ENCODE peak calls at places on chromosomes 3 and 15, in ten cellular contexts. M, W, S, A, G, R, E, I, K and V are unnamed samples.

GRCh38 chr3:162492446-162493081 is 996.0 kb downstream of the OTOL1 start:
- DNase-seq in M (no peak), W (peak), S (peak), A (no peak), G (no peak), R (no peak), E (no peak), I (peak), K (no peak), V (no peak)

GRCh38 chr15:24956131-24956838 is 1.5 kb downstream of the SNRPN start:
- DNase-seq in M (no peak), W (peak), S (peak), A (peak), G (peak), R (peak), E (peak), I (peak), K (peak), V (peak)

GRCh38 chr15:60928987-60929386 is 300.1 kb downstream of the RORA start:
- DNase-seq in M (no peak), W (no peak), S (no peak), A (no peak), G (no peak), R (no peak), E (no peak), I (no peak), K (no peak), V (no peak)

GRCh38 chr3:48765376-48765775 is 48.4 kb upstream of the IP6K2 start:
- DNase-seq in M (no peak), W (peak), S (peak), A (peak), G (no peak), R (no peak), E (no peak), I (no peak), K (no peak), V (no peak)

GRCh38 chr3:185318136-185318535 is 44.8 kb upstream of the MAP3K13 start:
- DNase-seq in M (no peak), W (no peak), S (no peak), A (no peak), G (no peak), R (no peak), E (no peak), I (peak), K (no peak), V (no peak)

GRCh38 chr3:170864525-170865208 is 5.3 kb downstream of the RPL22L1 start:
- DNase-seq in M (no peak), W (peak), S (peak), A (no peak), G (no peak), R (no peak), E (no peak), I (no peak), K (no peak), V (no peak)

GRCh38 chr3:126345231-126345630 is 12.0 kb downstream of the KLF15 start:
- DNase-seq in M (no peak), W (no peak), S (no peak), A (no peak), G (no peak), R (no peak), E (peak), I (no peak), K (no peak), V (no peak)

GRCh38 chr15:29471757-29472156 is 202.1 kb upstream of the NSMCE3 start:
- DNase-seq in M (no peak), W (no peak), S (no peak), A (no peak), G (no peak), R (no peak), E (no peak), I (no peak), K (no peak), V (no peak)

GRCh38 chr3:197505796-197506553 is 49.8 kb downstream of the BDH1 start:
- DNase-seq in M (no peak), W (no peak), S (no peak), A (peak), G (no peak), R (no peak), E (peak), I (no peak), K (peak), V (no peak)

GRCh38 chr3:137695351-137695750 is 68.8 kb upstream of the SOX14 start:
- DNase-seq in M (no peak), W (no peak), S (no peak), A (no peak), G (no peak), R (no peak), E (no peak), I (no peak), K (no peak), V (no peak)

GRCh38 chr3:137687181-137687880 is 76.8 kb upstream of the SOX14 start:
- DNase-seq in M (no peak), W (no peak), S (no peak), A (no peak), G (no peak), R (no peak), E (no peak), I (no peak), K (no peak), V (no peak)

DNA sequence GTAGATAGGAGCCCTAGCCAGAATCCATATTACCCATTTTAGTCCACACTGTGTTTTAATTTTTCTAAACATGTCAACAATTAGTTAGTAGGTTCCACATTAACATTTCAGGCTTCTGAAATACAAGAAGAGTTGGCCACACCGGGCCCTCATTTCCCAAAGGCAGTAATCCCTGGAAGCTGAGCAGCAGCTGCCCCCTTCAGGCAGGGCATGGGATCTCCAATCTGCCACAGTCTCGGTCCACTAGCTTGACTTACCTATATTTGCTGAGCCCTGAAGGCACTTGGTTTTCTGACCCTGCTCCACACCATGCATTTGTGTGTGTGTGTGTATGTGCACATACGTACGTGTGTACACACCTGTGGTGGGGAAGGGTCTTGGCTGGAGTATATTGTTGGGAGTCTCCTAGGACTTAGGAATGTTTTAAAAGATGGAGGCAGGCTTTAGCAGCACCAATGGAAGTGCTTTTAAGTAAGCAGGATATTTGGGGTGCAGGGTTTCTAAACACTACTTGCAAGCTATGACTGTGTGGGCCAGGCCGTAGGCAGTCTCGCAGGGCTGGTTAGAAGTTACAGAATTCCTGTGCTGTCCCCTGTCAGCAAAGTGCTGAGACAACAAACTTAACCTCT is 71.2 kb upstream of the SOX14 start:
- DNase-seq in M (no peak), W (peak), S (no peak), A (no peak), G (no peak), R (peak), E (no peak), I (no peak), K (peak), V (peak)
- TF ChIP-seq CTCF in M (no peak), W (peak), S (peak), A (no peak), G (no peak), R (peak), E (peak), I (no peak), K (peak), V (peak)

DNA sequence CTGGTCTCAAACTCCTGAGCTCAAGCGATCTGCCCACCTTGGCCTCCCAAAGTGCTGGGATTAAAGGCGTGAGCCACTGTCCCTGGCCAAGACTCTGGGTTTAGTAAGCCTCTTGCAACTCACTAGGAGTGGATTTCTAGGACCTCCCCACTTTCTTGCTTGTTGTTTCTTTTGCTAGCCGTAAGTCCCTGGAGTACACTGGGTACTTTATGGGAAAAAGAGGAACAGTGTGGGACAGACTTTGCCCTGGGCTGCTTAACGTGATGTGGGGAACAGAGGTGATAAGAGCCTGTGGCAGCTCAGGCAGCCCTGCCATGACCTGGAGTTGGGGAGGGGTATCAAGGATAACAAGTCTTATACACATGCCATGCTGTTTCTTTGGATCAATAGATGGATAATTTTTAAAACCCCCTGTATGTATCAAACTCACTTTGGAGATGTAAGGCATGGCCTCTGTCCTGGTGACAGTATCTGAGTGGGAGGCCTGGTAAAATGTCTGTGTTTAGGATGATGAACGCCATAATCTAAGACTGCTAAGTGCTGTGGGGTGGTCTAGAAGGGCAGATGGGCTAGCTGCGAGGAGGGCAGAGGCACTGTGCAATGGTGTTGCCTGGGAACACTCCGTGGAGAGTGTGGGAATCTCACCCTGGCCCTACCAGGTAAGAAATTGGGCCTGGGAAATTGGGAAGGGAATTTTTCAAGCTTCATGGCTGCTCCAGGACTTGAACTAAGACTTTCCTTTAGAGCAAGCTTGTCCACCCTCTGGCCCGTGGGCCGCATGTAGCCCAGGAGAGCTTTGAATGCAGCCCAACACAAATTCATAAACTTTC is 54.8 kb downstream of the SMAD3 start:
- DNase-seq in M (no peak), W (no peak), S (no peak), A (no peak), G (peak), R (no peak), E (no peak), I (no peak), K (no peak), V (no peak)
- TF ChIP-seq CTCF in M (no peak), W (no peak), S (no peak), A (no peak), G (no peak), R (no peak), E (no peak), I (no peak), K (no peak), V (no peak)

GRCh38 chr3:20924646-20925395 is 738.8 kb upstream of the SGO1 start:
- DNase-seq in M (no peak), W (no peak), S (no peak), A (no peak), G (no peak), R (no peak), E (no peak), I (peak), K (no peak), V (no peak)

GRCh38 chr3:20931834-20932233 is 745.8 kb upstream of the SGO1 start:
- DNase-seq in M (no peak), W (no peak), S (no peak), A (no peak), G (no peak), R (no peak), E (no peak), I (no peak), K (no peak), V (no peak)

GRCh38 chr3:20935791-20936190 is 749.8 kb upstream of the SGO1 start:
- DNase-seq in M (no peak), W (no peak), S (no peak), A (no peak), G (no peak), R (no peak), E (no peak), I (no peak), K (no peak), V (no peak)

DNA sequence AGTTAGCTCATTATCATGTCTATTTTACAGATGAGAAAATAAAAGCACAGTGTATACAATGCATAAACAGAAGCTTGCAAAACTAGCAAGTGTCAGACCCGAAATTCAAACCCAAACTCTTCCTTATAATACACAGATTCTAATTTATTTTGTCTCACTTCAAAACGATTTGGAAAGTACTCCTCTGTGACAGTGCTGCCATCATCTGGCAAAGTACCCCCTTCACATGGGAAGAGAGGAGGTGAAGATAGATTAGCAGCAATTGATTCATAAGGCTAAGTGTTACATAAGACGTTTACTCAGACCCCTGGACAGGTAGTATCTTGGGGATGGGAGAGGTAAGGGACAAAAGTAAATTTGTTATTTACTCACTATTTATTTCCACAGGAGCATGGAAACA is 744.0 kb upstream of the SGO1 start:
- DNase-seq in M (no peak), W (peak), S (peak), A (peak), G (no peak), R (no peak), E (no peak), I (peak), K (no peak), V (no peak)
- TF ChIP-seq CTCF in M (no peak), W (peak), S (no peak), A (peak), G (no peak), R (no peak), E (no peak), I (peak), K (peak), V (peak)

GRCh38 chr3:133167340-133168024 is 129.3 kb downstream of the TMEM108 start:
- DNase-seq in M (no peak), W (no peak), S (no peak), A (no peak), G (no peak), R (no peak), E (no peak), I (no peak), K (no peak), V (no peak)

GRCh38 chr3:133169669-133170068 is 131.5 kb downstream of the TMEM108 start:
- DNase-seq in M (no peak), W (no peak), S (no peak), A (no peak), G (no peak), R (no peak), E (no peak), I (no peak), K (no peak), V (no peak)

GRCh38 chr3:133162906-133163305 is 124.7 kb downstream of the TMEM108 start:
- DNase-seq in M (no peak), W (no peak), S (no peak), A (no peak), G (no peak), R (no peak), E (no peak), I (no peak), K (no peak), V (no peak)

DNA sequence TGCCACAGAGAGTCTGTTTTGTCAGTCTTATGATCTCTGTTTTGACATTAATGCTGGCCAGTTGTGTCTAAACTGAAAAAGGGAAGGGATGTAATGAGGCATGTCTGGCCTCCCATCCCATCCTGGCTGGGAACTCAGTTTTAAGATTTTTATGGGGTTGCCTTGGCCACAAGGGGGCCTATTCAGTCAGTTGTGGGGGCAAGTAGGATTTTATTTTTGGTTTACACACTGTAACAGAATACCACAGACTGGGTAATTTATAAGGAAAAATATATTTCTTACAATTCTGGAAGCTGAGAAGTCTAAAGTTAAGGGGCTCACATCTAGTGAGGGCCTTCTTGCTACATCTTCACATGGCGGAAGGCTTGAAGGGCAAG is 129.8 kb downstream of the TMEM108 start:
- DNase-seq in M (no peak), W (no peak), S (no peak), A (no peak), G (no peak), R (no peak), E (no peak), I (no peak), K (no peak), V (no peak)
- TF ChIP-seq CTCF in M (no peak), W (no peak), S (no peak), A (no peak), G (no peak), R (peak), E (no peak), I (no peak), K (no peak), V (no peak)

GRCh38 chr3:129162729-129163579 is 2.1 kb upstream of the ISY1 start:
- DNase-seq in M (no peak), W (no peak), S (no peak), A (no peak), G (no peak), R (no peak), E (no peak), I (no peak), K (no peak), V (no peak)
- TF ChIP-seq CTCF in M (no peak), W (peak), S (peak), A (no peak), G (no peak), R (no peak), E (no peak), I (peak), K (no peak), V (peak)

DNA sequence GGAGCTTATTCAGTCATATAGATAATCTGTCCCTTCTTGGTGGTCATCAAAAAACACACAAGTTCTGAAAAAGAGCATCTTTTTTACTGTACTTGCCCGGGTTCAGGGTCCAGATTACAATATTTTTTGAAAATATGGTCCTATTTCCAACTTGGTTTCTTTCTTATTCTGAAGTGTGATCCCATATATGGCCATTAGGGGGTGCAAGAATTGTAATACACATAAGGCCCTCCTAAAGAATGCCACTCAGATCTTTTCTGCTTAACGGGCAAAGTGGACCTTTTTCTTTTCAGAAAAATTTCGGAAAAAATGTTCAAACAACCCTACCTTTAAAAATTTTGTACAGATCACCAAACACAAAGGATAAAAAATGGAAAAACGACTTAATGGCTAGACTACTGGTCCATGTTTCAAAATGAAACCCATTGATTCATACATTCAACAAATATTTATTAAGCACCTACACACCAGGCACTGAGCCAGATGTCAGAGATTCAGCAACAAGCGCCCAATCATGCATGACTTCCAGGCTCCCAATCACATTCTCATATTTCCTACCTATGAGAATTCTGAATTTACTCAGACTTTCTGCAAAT is 102.0 kb upstream of the MYRIP start:
- DNase-seq in M (no peak), W (peak), S (peak), A (no peak), G (no peak), R (no peak), E (no peak), I (peak), K (no peak), V (no peak)
- TF ChIP-seq CTCF in M (peak), W (peak), S (peak), A (peak), G (peak), R (peak), E (peak), I (peak), K (peak), V (peak)

GRCh38 chr3:38645601-38646000 is 3.9 kb downstream of the SCN5A start:
- DNase-seq in M (no peak), W (no peak), S (no peak), A (no peak), G (no peak), R (peak), E (no peak), I (no peak), K (no peak), V (no peak)

GRCh38 chr3:38647217-38647970 is 2.1 kb downstream of the SCN5A start:
- DNase-seq in M (no peak), W (no peak), S (no peak), A (no peak), G (no peak), R (no peak), E (no peak), I (no peak), K (no peak), V (no peak)

GRCh38 chr3:38648024-38648658 is 1.3 kb downstream of the SCN5A start:
- DNase-seq in M (no peak), W (no peak), S (no peak), A (no peak), G (no peak), R (no peak), E (no peak), I (no peak), K (no peak), V (no peak)

GRCh38 chr3:38646062-38646461 is 3.4 kb downstream of the SCN5A start:
- DNase-seq in M (no peak), W (no peak), S (no peak), A (no peak), G (no peak), R (no peak), E (no peak), I (no peak), K (no peak), V (no peak)

GRCh38 chr3:38646630-38647029 is 2.9 kb downstream of the SCN5A start:
- DNase-seq in M (no peak), W (peak), S (no peak), A (no peak), G (no peak), R (no peak), E (no peak), I (peak), K (no peak), V (no peak)
- TF ChIP-seq CTCF in M (no peak), W (peak), S (peak), A (no peak), G (no peak), R (no peak), E (no peak), I (peak), K (peak), V (peak)

GRCh38 chr15:37679627-37680026 is 254.8 kb upstream of the TMCO5A start:
- DNase-seq in M (no peak), W (no peak), S (no peak), A (no peak), G (no peak), R (no peak), E (no peak), I (no peak), K (no peak), V (no peak)

GRCh38 chr15:37678124-37678523 is 256.3 kb upstream of the TMCO5A start:
- DNase-seq in M (no peak), W (no peak), S (no peak), A (no peak), G (no peak), R (no peak), E (no peak), I (no peak), K (no peak), V (no peak)

GRCh38 chr15:37682304-37682703 is 252.1 kb upstream of the TMCO5A start:
- DNase-seq in M (no peak), W (peak), S (peak), A (no peak), G (no peak), R (no peak), E (no peak), I (peak), K (no peak), V (no peak)
- TF ChIP-seq CTCF in M (no peak), W (peak), S (no peak), A (no peak), G (no peak), R (peak), E (no peak), I (peak), K (no peak), V (peak)